ENCODE peak calls at places on chromosomes 4 and X, in ten cellular contexts. I is stimulated activated CD8-positive, alpha-beta memory T cell treated with anti-CD3 and anti-CD28 coated beads, Interleukin-7, amount 100 ng/mL, for 1 hour; F is Karpas-422; V is mesothelial cell of epicardium; L is ELF-1; J is iPS DF 6.9; T is GM04504; P is A673; Y is fibroblast of mammary gland; A is aorta. C is an unnamed sample.
A peak's percentile ranks its signal among the peaks of the same experiment; 100 is the strongest.

GRCh38 chr4:29970626-29971025 is 749.5 kb upstream of the PCDH7 start:
- DNase-seq in P (peak; percentile 64), F (no peak), Y (peak; percentile 2), L (peak; percentile 19), V (no peak), A (no peak), T (no peak), I (no peak), J (peak; percentile 18), C (peak; percentile 52)

GRCh38 chr4:174394915-174395314 is 111.2 kb downstream of the CEP44 start:
- DNase-seq in Y (peak; percentile 90), T (peak; percentile 18), J (no peak), A (no peak), V (no peak), I (no peak), F (no peak), P (no peak), L (no peak), C (no peak)

GRCh38 chr4:27006247-27006603 is 145.6 kb downstream of the STIM2 start:
- DNase-seq in P (no peak), T (no peak), A (no peak), Y (no peak), L (no peak), V (no peak), F (no peak), J (no peak), I (no peak), C (no peak)

GRCh38 chr4:171880136-171880535 is 66.9 kb downstream of the GALNTL6 start:
- DNase-seq in I (no peak), A (no peak), P (peak; percentile 32), T (peak; percentile 83), J (no peak), L (peak; percentile 5), V (no peak), F (no peak), Y (peak; percentile 64), C (peak; percentile 93)

GRCh38 chrX:2707334-2707760 is 16.3 kb downstream of the CD99 start:
- DNase-seq in T (peak; percentile 96), V (no peak), L (peak; percentile 90), F (peak; percentile 81), A (peak; percentile 79), J (no peak), Y (peak; percentile 97), I (peak; percentile 25), P (peak; percentile 99), C (no peak)

GRCh38 chrX:20267924-20268701 is 1.4 kb upstream of the RPS6KA3 start:
- DNase-seq in Y (no peak), P (peak; percentile 27), F (no peak), J (no peak), T (no peak), I (no peak), L (peak; percentile 80), V (peak; percentile 46), A (peak; percentile 74), C (no peak)

GRCh38 chr4:143348233-143349077 is 11.8 kb downstream of the GAB1 start:
- DNase-seq in J (no peak), V (no peak), Y (no peak), F (no peak), T (no peak), A (no peak), P (no peak), L (no peak), I (no peak), C (no peak)

GRCh38 chr4:35300996-35301774 is 943.1 kb downstream of the ARAP2 start:
- DNase-seq in P (no peak), A (no peak), L (peak; percentile 47), T (no peak), J (peak; percentile 29), V (no peak), Y (no peak), I (no peak), F (no peak), C (peak; percentile 11)

GRCh38 chrX:30627818-30628652 is 25.2 kb upstream of the GK start:
- DNase-seq in T (no peak), I (no peak), P (peak; percentile 14), V (no peak), Y (peak; percentile 11), F (no peak), A (no peak), J (no peak), L (no peak), C (peak; percentile 48)

GRCh38 chr4:117495802-117496201 is 410.4 kb upstream of the TRAM1L1 start:
- DNase-seq in V (no peak), Y (no peak), I (no peak), A (no peak), T (no peak), L (no peak), J (no peak), F (no peak), P (no peak), C (no peak)

GRCh38 chr4:174210354-174210753 is 73.1 kb downstream of the FBXO8 start:
- DNase-seq in P (no peak), Y (no peak), F (no peak), A (no peak), V (no peak), I (no peak), T (no peak), L (peak; percentile 26), J (no peak), C (peak; percentile 12)

GRCh38 chrX:12469296-12469695 is 321.9 kb upstream of the PRPS2 start:
- DNase-seq in I (no peak), A (no peak), T (no peak), Y (peak; percentile 4), L (no peak), P (no peak), F (no peak), J (no peak), V (no peak), C (no peak)

GRCh38 chrX:71216446-71216845 is 6.6 kb upstream of the GJB1 start:
- DNase-seq in T (no peak), L (no peak), V (no peak), I (no peak), A (no peak), Y (no peak), F (no peak), J (no peak), P (no peak), C (no peak)

GRCh38 chr4:98601719-98602118 is 56.7 kb downstream of the TSPAN5 start:
- DNase-seq in P (peak; percentile 19), Y (peak; percentile 52), J (no peak), A (no peak), L (no peak), I (no peak), T (no peak), F (no peak), V (no peak), C (no peak)

GRCh38 chr4:56130609-56131150 is 181.9 kb downstream of the CEP135 start:
- DNase-seq in A (no peak), P (peak; percentile 5), I (no peak), F (no peak), T (no peak), V (no peak), L (no peak), J (no peak), Y (peak; percentile 6), C (peak; percentile 8)

GRCh38 chr4:1784395-1784788 is 8.7 kb upstream of the FGFR3 start:
- DNase-seq in F (no peak), Y (no peak), T (no peak), L (no peak), I (no peak), A (no peak), J (no peak), P (no peak), V (no peak), C (no peak)

GRCh38 chr4:48742412-48742811 is 37.7 kb downstream of the FRYL start:
- DNase-seq in P (no peak), I (no peak), L (no peak), A (no peak), V (no peak), T (no peak), Y (peak; percentile 16), F (no peak), J (no peak), C (no peak)

GRCh38 chrX:45230410-45230809 is 29.7 kb upstream of the DIPK2B start:
- DNase-seq in T (no peak), J (no peak), F (no peak), Y (no peak), V (no peak), P (no peak), I (no peak), A (no peak), L (no peak), C (no peak)

GRCh38 chr4:78320353-78320935 is 231.1 kb upstream of the ANXA3 start:
- DNase-seq in V (no peak), F (no peak), P (no peak), A (no peak), T (no peak), I (no peak), Y (no peak), J (no peak), L (no peak), C (no peak)

GRCh38 chr4:173515458-173515857 is 14.6 kb downstream of the HAND2 start:
- DNase-seq in J (no peak), I (no peak), L (no peak), T (no peak), V (no peak), Y (no peak), F (no peak), A (no peak), P (no peak), C (no peak)

GRCh38 chr4:158914178-158914577 is 145.4 kb downstream of the FNIP2 start:
- DNase-seq in I (no peak), V (no peak), L (no peak), J (no peak), P (peak; percentile 70), A (no peak), T (peak; percentile 70), F (no peak), Y (peak; percentile 91), C (no peak)

GRCh38 chr4:147596377-147596776 is 20.8 kb upstream of the TMEM184C start:
- DNase-seq in A (no peak), J (no peak), L (no peak), I (no peak), Y (peak; percentile 23), P (peak; percentile 55), V (no peak), F (peak; percentile 55), T (no peak), C (peak; percentile 39)

GRCh38 chr4:1488357-1488756 is 82.1 kb upstream of the NKX1-1 start:
- DNase-seq in Y (no peak), T (no peak), I (no peak), J (no peak), A (no peak), P (no peak), V (no peak), L (no peak), F (no peak), C (no peak)

GRCh38 chr4:60215906-60216305 is 984.2 kb upstream of the ADGRL3 start:
- DNase-seq in P (no peak), F (no peak), I (no peak), V (no peak), T (no peak), J (no peak), L (no peak), Y (no peak), A (no peak), C (no peak)

GRCh38 chrX:34491126-34491525 is 166.0 kb downstream of the TMEM47 start:
- DNase-seq in J (no peak), A (no peak), V (no peak), T (no peak), L (no peak), I (no peak), P (no peak), F (no peak), Y (no peak), C (no peak)

GRCh38 chr4:8681391-8681790 is 88.8 kb downstream of the CPZ start:
- DNase-seq in T (no peak), J (no peak), A (no peak), P (no peak), Y (no peak), V (no peak), I (no peak), L (no peak), F (no peak), C (no peak)

GRCh38 chr4:145936142-145937020 is 2.2 kb downstream of the ZNF827 start:
- DNase-seq in V (peak; percentile 80), I (peak; percentile 24), F (peak; percentile 95), A (peak; percentile 78), P (peak; percentile 75), L (peak; percentile 82), T (no peak), J (no peak), Y (peak; percentile 68), C (peak; percentile 66)

GRCh38 chr4:171717231-171717720 is 95.9 kb upstream of the GALNTL6 start:
- DNase-seq in F (no peak), L (no peak), P (no peak), J (no peak), A (no peak), I (no peak), T (no peak), V (no peak), Y (no peak), C (no peak)